ENCODE peak calls at places on chromosomes 4 and X, in five cellular contexts. J is transverse colon, Y is tibial nerve, O is A549, Q is mammary epithelial cell. M is an unnamed sample.

GRCh38 chr4:57071340-57071739 is 38.8 kb downstream of the IGFBP7 start:
- DNase-seq in J (no peak), Y (peak; percentile 44), O (no peak), Q (peak; percentile 62), M (no peak)

GRCh38 chrX:118884552-118885138 is 61.0 kb downstream of the ZCCHC12 start:
- DNase-seq in J (no peak), Y (no peak), O (no peak), Q (no peak), M (no peak)

GRCh38 chr4:54482529-54482961 is 175.2 kb upstream of the KIT start:
- DNase-seq in J (no peak), Y (no peak), O (no peak), Q (peak; percentile 32), M (peak; percentile 41)

GRCh38 chr4:157204634-157205244 is 15.8 kb upstream of the GRIA2 start:
- DNase-seq in J (peak; percentile 30), Y (no peak), O (peak; percentile 35), Q (no peak), M (no peak)

GRCh38 chrX:125742811-125743210 is 423.1 kb downstream of the TEX13C start:
- DNase-seq in J (no peak), Y (no peak), O (no peak), Q (no peak), M (no peak)

GRCh38 chrX:67654301-67654700 is 110.5 kb downstream of the AR start:
- DNase-seq in J (no peak), Y (no peak), O (no peak), Q (no peak), M (no peak)

GRCh38 chrX:85052636-85053343 is 49.1 kb downstream of the APOOL start:
- DNase-seq in J (no peak), Y (no peak), O (no peak), Q (peak; percentile 68), M (peak; percentile 57)

GRCh38 chr4:20288846-20289512 is 37.3 kb downstream of the SLIT2 start:
- DNase-seq in J (no peak), Y (no peak), O (no peak), Q (peak; percentile 64), M (no peak)

GRCh38 chrX:44570524-44570923 is 27.9 kb upstream of the FUNDC1 start:
- DNase-seq in J (no peak), Y (no peak), O (no peak), Q (peak; percentile 28), M (no peak)

GRCh38 chrX:107537815-107538214 is 88.4 kb downstream of the FRMPD3 start:
- DNase-seq in J (no peak), Y (peak; percentile 37), O (peak; percentile 21), Q (peak; percentile 27), M (no peak)

GRCh38 chr4:157575339-157575738 is 354.8 kb downstream of the GRIA2 start:
- DNase-seq in J (no peak), Y (no peak), O (no peak), Q (no peak), M (no peak)

GRCh38 chr4:108466936-108467902 is 153.2 kb upstream of the RPL34 start:
- DNase-seq in J (no peak), Y (no peak), O (no peak), Q (peak; percentile 91), M (peak; percentile 85)

GRCh38 chr4:15982833-15983528 is 20.0 kb upstream of the FGFBP2 start:
- DNase-seq in J (no peak), Y (no peak), O (no peak), Q (peak; percentile 11), M (peak; percentile 16)

GRCh38 chr4:10974371-10974770 is 289.8 kb upstream of the CLNK start:
- DNase-seq in J (no peak), Y (no peak), O (no peak), Q (no peak), M (peak; percentile 35)

GRCh38 chr4:10140866-10141759 is 24.5 kb upstream of the WDR1 start:
- DNase-seq in J (no peak), Y (no peak), O (no peak), Q (no peak), M (no peak)

GRCh38 chr4:82275431-82276423 is 98.1 kb downstream of the HNRNPD start:
- DNase-seq in J (no peak), Y (no peak), O (peak; percentile 10), Q (peak; percentile 63), M (peak; percentile 38)

GRCh38 chr4:64158648-64159326 is 250.5 kb downstream of the TECRL start:
- DNase-seq in J (peak; percentile 29), Y (peak; percentile 84), O (peak; percentile 10), Q (peak; percentile 43), M (peak; percentile 33)

GRCh38 chrX:111114806-111115205 is 18.8 kb downstream of the PAK3 start:
- DNase-seq in J (no peak), Y (no peak), O (no peak), Q (no peak), M (no peak)

GRCh38 chr4:152161676-152162330 is 374.1 kb downstream of the FBXW7 start:
- DNase-seq in J (no peak), Y (no peak), O (no peak), Q (peak; percentile 35), M (no peak)

GRCh38 chrX:118100091-118100490 is 16.5 kb downstream of the KLHL13 start:
- DNase-seq in J (no peak), Y (no peak), O (no peak), Q (no peak), M (no peak)

GRCh38 chr4:2714918-2715317 is 41.2 kb downstream of the TNIP2 start:
- DNase-seq in J (no peak), Y (no peak), O (no peak), Q (no peak), M (no peak)

GRCh38 chr4:137495578-137495977 is 36.7 kb downstream of the PCDH18 start:
- DNase-seq in J (no peak), Y (no peak), O (no peak), Q (no peak), M (peak; percentile 19)

GRCh38 chrX:51743179-51743957 is at the start of gene GSPT2:
- DNase-seq in J (peak; percentile 75), Y (peak; percentile 43), O (peak; percentile 30), Q (peak; percentile 56), M (peak; percentile 38)

GRCh38 chr4:1997712-1998111 is 11.1 kb downstream of the NELFA start:
- DNase-seq in J (no peak), Y (no peak), O (no peak), Q (no peak), M (no peak)

GRCh38 chr4:136526517-136526916 is 1005.8 kb downstream of the PCDH18 start:
- DNase-seq in J (no peak), Y (no peak), O (no peak), Q (no peak), M (no peak)

GRCh38 chr4:140756292-140757219 is at the start of gene TBC1D9:
- DNase-seq in J (peak; percentile 84), Y (peak; percentile 81), O (peak; percentile 49), Q (peak; percentile 87), M (peak; percentile 88)

GRCh38 chr4:153465583-153465921 is 608 bp upstream of the TMEM131L start:
- DNase-seq in J (peak; percentile 58), Y (peak; percentile 17), O (peak; percentile 37), Q (peak; percentile 51), M (no peak)

GRCh38 chr4:169902658-169903345 is 123.4 kb downstream of the MFAP3L start:
- DNase-seq in J (no peak), Y (no peak), O (no peak), Q (no peak), M (no peak)

GRCh38 chr4:165301833-165302232 is 25.6 kb upstream of the MSMO1 start:
- DNase-seq in J (no peak), Y (no peak), O (no peak), Q (no peak), M (no peak)

GRCh38 chrX:49204709-49205108 is 4.7 kb upstream of the SYP start:
- DNase-seq in J (no peak), Y (no peak), O (no peak), Q (no peak), M (no peak)

GRCh38 chr4:1293981-1294380 is 4.3 kb downstream of the MAEA start:
- DNase-seq in J (no peak), Y (no peak), O (no peak), Q (no peak), M (no peak)

GRCh38 chr4:83285022-83285387 is 407 bp upstream of the COQ2 start:
- DNase-seq in J (no peak), Y (peak; percentile 33), O (peak; percentile 15), Q (peak; percentile 9), M (no peak)

GRCh38 chrX:130702867-130703707 is 199.9 kb downstream of the ENOX2 start:
- DNase-seq in J (no peak), Y (no peak), O (no peak), Q (no peak), M (no peak)

GRCh38 chr4:143356493-143356892 is 19.8 kb downstream of the GAB1 start:
- DNase-seq in J (no peak), Y (no peak), O (no peak), Q (peak; percentile 75), M (peak; percentile 64)
- H3K27ac ChIP-seq in J (peak overlapping the region; percentile 83), Y (no peak overlapping the region), O (no peak overlapping the region), Q (peak overlapping the region; percentile 94), M (peak overlapping the region; percentile 39)

DNA sequence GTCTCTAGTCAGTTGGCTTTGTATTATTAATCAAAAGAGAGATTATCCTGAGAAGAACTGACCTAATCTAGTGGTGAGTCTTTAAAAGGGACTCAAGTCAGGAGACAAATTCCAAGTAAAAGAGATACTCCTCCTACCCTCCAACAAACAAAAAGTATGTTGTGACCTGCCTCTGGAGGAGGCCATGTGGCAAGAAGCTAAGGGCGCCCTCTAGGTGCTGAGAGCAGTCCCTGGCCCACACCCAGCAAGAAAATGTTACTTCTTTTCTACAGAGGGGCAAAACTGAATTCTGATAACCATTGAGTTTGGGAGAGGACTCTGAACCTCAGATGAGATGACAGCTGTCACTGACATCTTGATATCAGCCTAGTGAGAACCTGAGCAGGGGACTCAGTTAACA is 953.6 kb upstream of the AGA start:
- DNase-seq in J (no peak), Y (no peak), O (no peak), Q (no peak), M (peak; percentile 15)
- TF ChIP-seq CTCF in J (no peak), Y (no peak), O (no peak), Q (peak; percentile 48), M (no peak)

GRCh38 chrX:136896121-136896914 is 15.8 kb upstream of the RBMX start:
- DNase-seq in J (no peak), Y (no peak), O (no peak), Q (no peak), M (no peak)

GRCh38 chrX:136889269-136889668 is 8.7 kb upstream of the RBMX start:
- DNase-seq in J (no peak), Y (no peak), O (no peak), Q (no peak), M (no peak)

GRCh38 chrX:136892412-136892811 is 11.9 kb upstream of the RBMX start:
- DNase-seq in J (no peak), Y (no peak), O (no peak), Q (no peak), M (no peak)
- H3K27ac ChIP-seq in J (no peak overlapping the region), Y (no peak overlapping the region), O (no peak overlapping the region), Q (no peak overlapping the region), M (no peak overlapping the region)

DNA sequence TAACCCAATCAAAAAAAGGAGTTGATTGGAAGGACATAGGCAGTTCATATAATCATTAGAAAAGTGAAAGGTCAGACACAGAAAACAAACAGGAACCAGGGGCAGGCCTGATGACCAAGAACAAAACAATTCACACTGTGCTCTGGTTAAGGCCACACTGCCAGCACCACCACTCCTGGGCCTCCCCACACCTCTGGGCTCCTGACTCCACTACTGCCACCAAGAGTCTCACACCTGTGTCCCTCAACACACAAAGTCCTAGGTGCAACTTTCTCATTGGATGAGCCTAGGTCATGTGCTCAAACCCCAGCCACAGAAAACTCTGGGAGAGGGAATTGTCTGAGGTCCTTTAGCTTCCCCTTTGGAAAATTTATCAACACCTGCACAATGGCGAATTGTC is 11.1 kb upstream of the FAM9C start:
- DNase-seq in J (no peak), Y (no peak), O (no peak), Q (no peak), M (no peak)
- TF ChIP-seq CTCF in J (no peak), Y (no peak), O (no peak), Q (no peak), M (no peak)

M was measured in foreskin keratinocyte.